ENCODE peak calls at places on chromosomes 5 and 9, in nine cellular contexts. One of them, this sample, is unnamed.

GRCh38 chr5:102722930-102723329 is 32.2 kb upstream of the PAM start:
- DNase-seq in fibroblast of mammary gland: peak; percentile 50
- DNase-seq in non-pigmented ciliary epithelial cell: peak; percentile 15
- DNase-seq in MM.1S: no peak
- DNase-seq in progenitor cell of endocrine pancreas: no peak
- DNase-seq in AG08396: peak; percentile 21
- DNase-seq in GF-D8: no peak
- DNase-seq in DMS153: no peak
- DNase-seq in amygdala: no peak
- DNase-seq in this sample: no peak

GRCh38 chr5:171672556-171672955 is 113.1 kb upstream of the SMIM23 start:
- DNase-seq in fibroblast of mammary gland: no peak
- DNase-seq in non-pigmented ciliary epithelial cell: no peak
- DNase-seq in MM.1S: no peak
- DNase-seq in progenitor cell of endocrine pancreas: no peak
- DNase-seq in AG08396: no peak
- DNase-seq in GF-D8: no peak
- DNase-seq in DMS153: no peak
- DNase-seq in amygdala: no peak
- DNase-seq in this sample: no peak

GRCh38 chr5:179317411-179318192 is 27.7 kb downstream of the ADAMTS2 start:
- DNase-seq in fibroblast of mammary gland: no peak
- DNase-seq in non-pigmented ciliary epithelial cell: no peak
- DNase-seq in MM.1S: no peak
- DNase-seq in progenitor cell of endocrine pancreas: no peak
- DNase-seq in AG08396: no peak
- DNase-seq in GF-D8: no peak
- DNase-seq in DMS153: no peak
- DNase-seq in amygdala: no peak
- DNase-seq in this sample: peak; percentile 59

GRCh38 chr5:78778538-78778937 is 130.0 kb upstream of the LHFPL2 start:
- DNase-seq in fibroblast of mammary gland: peak; percentile 76
- DNase-seq in non-pigmented ciliary epithelial cell: no peak
- DNase-seq in MM.1S: no peak
- DNase-seq in progenitor cell of endocrine pancreas: no peak
- DNase-seq in AG08396: no peak
- DNase-seq in GF-D8: no peak
- DNase-seq in DMS153: no peak
- DNase-seq in amygdala: no peak
- DNase-seq in this sample: no peak

GRCh38 chr5:173831196-173831914 is 56.8 kb upstream of the CPEB4 start:
- DNase-seq in fibroblast of mammary gland: no peak
- DNase-seq in non-pigmented ciliary epithelial cell: no peak
- DNase-seq in MM.1S: no peak
- DNase-seq in progenitor cell of endocrine pancreas: no peak
- DNase-seq in AG08396: no peak
- DNase-seq in GF-D8: no peak
- DNase-seq in DMS153: no peak
- DNase-seq in amygdala: no peak
- DNase-seq in this sample: no peak

GRCh38 chr9:126164796-126165525 is 161.7 kb upstream of the MVB12B start:
- DNase-seq in fibroblast of mammary gland: no peak
- DNase-seq in non-pigmented ciliary epithelial cell: no peak
- DNase-seq in MM.1S: no peak
- DNase-seq in progenitor cell of endocrine pancreas: no peak
- DNase-seq in AG08396: no peak
- DNase-seq in GF-D8: no peak
- DNase-seq in DMS153: no peak
- DNase-seq in amygdala: peak; percentile 23
- DNase-seq in this sample: peak; percentile 53

GRCh38 chr9:122122903-122123632 is 30.0 kb upstream of the TTLL11 start:
- DNase-seq in fibroblast of mammary gland: peak; percentile 64
- DNase-seq in non-pigmented ciliary epithelial cell: no peak
- DNase-seq in MM.1S: peak; percentile 67
- DNase-seq in progenitor cell of endocrine pancreas: peak; percentile 69
- DNase-seq in AG08396: peak; percentile 88
- DNase-seq in GF-D8: no peak
- DNase-seq in DMS153: peak; percentile 49
- DNase-seq in amygdala: peak; percentile 57
- DNase-seq in this sample: peak; percentile 60

GRCh38 chr5:92042237-92042636 is 659.1 kb upstream of the ARRDC3 start:
- DNase-seq in fibroblast of mammary gland: no peak
- DNase-seq in non-pigmented ciliary epithelial cell: no peak
- DNase-seq in MM.1S: no peak
- DNase-seq in progenitor cell of endocrine pancreas: no peak
- DNase-seq in AG08396: no peak
- DNase-seq in GF-D8: no peak
- DNase-seq in DMS153: no peak
- DNase-seq in amygdala: no peak
- DNase-seq in this sample: no peak

GRCh38 chr5:20555034-20555433 is 567.0 kb upstream of the CDH18 start:
- DNase-seq in fibroblast of mammary gland: no peak
- DNase-seq in non-pigmented ciliary epithelial cell: no peak
- DNase-seq in MM.1S: no peak
- DNase-seq in progenitor cell of endocrine pancreas: no peak
- DNase-seq in AG08396: no peak
- DNase-seq in GF-D8: no peak
- DNase-seq in DMS153: no peak
- DNase-seq in amygdala: no peak
- DNase-seq in this sample: no peak

GRCh38 chr5:96235008-96235910 is 197.8 kb downstream of the PCSK1 start:
- DNase-seq in fibroblast of mammary gland: no peak
- DNase-seq in non-pigmented ciliary epithelial cell: no peak
- DNase-seq in MM.1S: no peak
- DNase-seq in progenitor cell of endocrine pancreas: no peak
- DNase-seq in AG08396: no peak
- DNase-seq in GF-D8: no peak
- DNase-seq in DMS153: no peak
- DNase-seq in amygdala: no peak
- DNase-seq in this sample: no peak

This sample was measured in tibial artery.